ENCODE peak calls at places on chromosomes 6 and 20, in four cellular contexts. One of them, this sample, is unnamed.

GRCh38 chr6:79861023-79861422 is 86.3 kb downstream of the ELOVL4 start:
- DNase-seq in GDM1: no peak
- DNase-seq in KG1: no peak
- DNase-seq in activated naive CD4-positive, alpha-beta T cell: no peak
- DNase-seq in this sample: no peak

GRCh38 chr20:23622839-23623343 is 14.9 kb downstream of the CST3 start:
- DNase-seq in GDM1: no peak
- DNase-seq in KG1: no peak
- DNase-seq in activated naive CD4-positive, alpha-beta T cell: no peak
- DNase-seq in this sample: no peak

GRCh38 chr20:58003525-58003924 is 224.9 kb downstream of the ANKRD60 start:
- DNase-seq in GDM1: no peak
- DNase-seq in KG1: no peak
- DNase-seq in activated naive CD4-positive, alpha-beta T cell: no peak
- DNase-seq in this sample: no peak

GRCh38 chr6:88376759-88377387 is 210.7 kb upstream of the CNR1 start:
- DNase-seq in GDM1: no peak
- DNase-seq in KG1: no peak
- DNase-seq in activated naive CD4-positive, alpha-beta T cell: no peak
- DNase-seq in this sample: no peak

GRCh38 chr20:43969501-43969900 is 54.8 kb downstream of the TOX2 start:
- DNase-seq in GDM1: no peak
- DNase-seq in KG1: no peak
- DNase-seq in activated naive CD4-positive, alpha-beta T cell: no peak
- DNase-seq in this sample: no peak

GRCh38 chr20:51861726-51862466 is 59.6 kb upstream of the SALL4 start:
- DNase-seq in GDM1: no peak
- DNase-seq in KG1: no peak
- DNase-seq in activated naive CD4-positive, alpha-beta T cell: no peak
- DNase-seq in this sample: no peak

GRCh38 chr20:8303651-8304050 is 171.6 kb downstream of the PLCB1 start:
- DNase-seq in GDM1: no peak
- DNase-seq in KG1: no peak
- DNase-seq in activated naive CD4-positive, alpha-beta T cell: no peak
- DNase-seq in this sample: no peak

GRCh38 chr6:98039876-98040605 is 757.0 kb upstream of the MMS22L start:
- DNase-seq in GDM1: no peak
- DNase-seq in KG1: no peak
- DNase-seq in activated naive CD4-positive, alpha-beta T cell: no peak
- DNase-seq in this sample: no peak

GRCh38 chr20:43389231-43389630 is 68.5 kb upstream of the SRSF6 start:
- DNase-seq in GDM1: no peak
- DNase-seq in KG1: no peak
- DNase-seq in activated naive CD4-positive, alpha-beta T cell: no peak
- DNase-seq in this sample: no peak

GRCh38 chr6:13526718-13527668 is 39.6 kb upstream of the GFOD1 start:
- DNase-seq in GDM1: peak
- DNase-seq in KG1: peak
- DNase-seq in activated naive CD4-positive, alpha-beta T cell: peak
- DNase-seq in this sample: peak

GRCh38 chr6:134436281-134436815 is 118.4 kb upstream of the SGK1 start:
- DNase-seq in GDM1: no peak
- DNase-seq in KG1: no peak
- DNase-seq in activated naive CD4-positive, alpha-beta T cell: peak
- DNase-seq in this sample: peak

GRCh38 chr6:102474041-102474807 is 1080.7 kb downstream of the GRIK2 start:
- DNase-seq in GDM1: no peak
- DNase-seq in KG1: peak
- DNase-seq in activated naive CD4-positive, alpha-beta T cell: no peak
- DNase-seq in this sample: no peak

GRCh38 chr6:115896538-115897129 is 164.1 kb downstream of the FRK start:
- DNase-seq in GDM1: no peak
- DNase-seq in KG1: peak
- DNase-seq in activated naive CD4-positive, alpha-beta T cell: no peak
- DNase-seq in this sample: no peak

GRCh38 chr6:12190252-12190651 is 99.9 kb upstream of the EDN1 start:
- DNase-seq in GDM1: no peak
- DNase-seq in KG1: no peak
- DNase-seq in activated naive CD4-positive, alpha-beta T cell: no peak
- DNase-seq in this sample: no peak

GRCh38 chr20:57598491-57598890 is 21.7 kb downstream of the ZBP1 start:
- DNase-seq in GDM1: no peak
- DNase-seq in KG1: no peak
- DNase-seq in activated naive CD4-positive, alpha-beta T cell: no peak
- DNase-seq in this sample: no peak

GRCh38 chr20:44460795-44461141 is 14.9 kb upstream of the TTPAL start:
- DNase-seq in GDM1: no peak
- DNase-seq in KG1: no peak
- DNase-seq in activated naive CD4-positive, alpha-beta T cell: no peak
- DNase-seq in this sample: no peak

GRCh38 chr6:77038801-77039200 is 424.5 kb downstream of the HTR1B start:
- DNase-seq in GDM1: no peak
- DNase-seq in KG1: no peak
- DNase-seq in activated naive CD4-positive, alpha-beta T cell: no peak
- DNase-seq in this sample: no peak

GRCh38 chr6:52551483-52552277 is 25.2 kb downstream of the TRAM2 start:
- DNase-seq in GDM1: no peak
- DNase-seq in KG1: no peak
- DNase-seq in activated naive CD4-positive, alpha-beta T cell: no peak
- DNase-seq in this sample: no peak

GRCh38 chr6:45611502-45611901 is 233.8 kb upstream of the SUPT3H start:
- DNase-seq in GDM1: no peak
- DNase-seq in KG1: no peak
- DNase-seq in activated naive CD4-positive, alpha-beta T cell: no peak
- DNase-seq in this sample: no peak

GRCh38 chr20:41443667-41444066 is 77.0 kb upstream of the EMILIN3 start:
- DNase-seq in GDM1: no peak
- DNase-seq in KG1: peak
- DNase-seq in activated naive CD4-positive, alpha-beta T cell: no peak
- DNase-seq in this sample: no peak

GRCh38 chr20:5786930-5787826 is 37.0 kb downstream of the SHLD1 start:
- DNase-seq in GDM1: no peak
- DNase-seq in KG1: no peak
- DNase-seq in activated naive CD4-positive, alpha-beta T cell: no peak
- DNase-seq in this sample: no peak

GRCh38 chr6:160263214-160263939 is 4.8 kb upstream of the SLC22A2 start:
- DNase-seq in GDM1: no peak
- DNase-seq in KG1: no peak
- DNase-seq in activated naive CD4-positive, alpha-beta T cell: no peak
- DNase-seq in this sample: no peak

GRCh38 chr20:63333241-63333836 is 27.8 kb downstream of the CHRNA4 start:
- DNase-seq in GDM1: no peak
- DNase-seq in KG1: no peak
- DNase-seq in activated naive CD4-positive, alpha-beta T cell: no peak
- DNase-seq in this sample: no peak

GRCh38 chr20:38073307-38074010 is 39.9 kb downstream of the RPRD1B start:
- DNase-seq in GDM1: no peak
- DNase-seq in KG1: no peak
- DNase-seq in activated naive CD4-positive, alpha-beta T cell: no peak
- DNase-seq in this sample: peak

GRCh38 chr20:62601172-62601571 is 41.1 kb upstream of the SLCO4A1 start:
- DNase-seq in GDM1: no peak
- DNase-seq in KG1: no peak
- DNase-seq in activated naive CD4-positive, alpha-beta T cell: no peak
- DNase-seq in this sample: no peak

GRCh38 chr6:21000391-21000801 is 466.1 kb downstream of the CDKAL1 start:
- DNase-seq in GDM1: no peak
- DNase-seq in KG1: no peak
- DNase-seq in activated naive CD4-positive, alpha-beta T cell: no peak
- DNase-seq in this sample: no peak

GRCh38 chr6:15987569-15987968 is 141.3 kb upstream of the MYLIP start:
- DNase-seq in GDM1: no peak
- DNase-seq in KG1: no peak
- DNase-seq in activated naive CD4-positive, alpha-beta T cell: no peak
- DNase-seq in this sample: no peak

GRCh38 chr20:31595654-31596411 is 9.3 kb upstream of the ID1 start:
- DNase-seq in GDM1: no peak
- DNase-seq in KG1: no peak
- DNase-seq in activated naive CD4-positive, alpha-beta T cell: no peak
- DNase-seq in this sample: no peak

GRCh38 chr6:10933126-10933525 is 46.3 kb downstream of the SYCP2L start:
- DNase-seq in GDM1: no peak
- DNase-seq in KG1: no peak
- DNase-seq in activated naive CD4-positive, alpha-beta T cell: no peak
- DNase-seq in this sample: no peak

GRCh38 chr6:8995156-8995555 is 559.8 kb upstream of the SLC35B3 start:
- DNase-seq in GDM1: no peak
- DNase-seq in KG1: no peak
- DNase-seq in activated naive CD4-positive, alpha-beta T cell: no peak
- DNase-seq in this sample: no peak